ENCODE peak calls at places on chromosomes 16 and 17, in four cellular contexts. C, X, Y and Z are unnamed samples.

GRCh38 chr16:53433930-53434435 is 288 bp upstream of the RBL2 start:
- DNase-seq in C (no peak), X (no peak), Y (no peak), Z (no peak)

GRCh38 chr16:51431517-51432241 is 280.6 kb upstream of the SALL1 start:
- DNase-seq in C (no peak), X (no peak), Y (peak), Z (no peak)

GRCh38 chr17:55710829-55711496 is 11.7 kb downstream of the TMEM100 start:
- DNase-seq in C (no peak), X (no peak), Y (no peak), Z (no peak)

GRCh38 chr17:80564545-80564944 is 19.9 kb downstream of the RPTOR start:
- DNase-seq in C (no peak), X (no peak), Y (no peak), Z (no peak)

GRCh38 chr16:8229011-8229520 is 361.2 kb downstream of the TMEM114 start:
- DNase-seq in C (no peak), X (no peak), Y (no peak), Z (no peak)

GRCh38 chr17:50290074-50290702 is 15.9 kb downstream of the TMEM92 start:
- DNase-seq in C (no peak), X (no peak), Y (no peak), Z (no peak)

GRCh38 chr17:76716146-76716833 is 5.5 kb upstream of the MXRA7 start:
- DNase-seq in C (no peak), X (peak), Y (no peak), Z (peak)

GRCh38 chr17:57574040-57574513 is 171.0 kb downstream of the CCDC182 start:
- DNase-seq in C (no peak), X (no peak), Y (no peak), Z (no peak)

GRCh38 chr17:37360632-37361031 is 15.2 kb upstream of the C17orf78 start:
- DNase-seq in C (no peak), X (no peak), Y (no peak), Z (no peak)

GRCh38 chr17:13749566-13750235 is 148.0 kb upstream of the HS3ST3A1 start:
- DNase-seq in C (no peak), X (no peak), Y (no peak), Z (no peak)

GRCh38 chr17:19354123-19354522 is 8.4 kb downstream of the B9D1 start:
- DNase-seq in C (no peak), X (no peak), Y (no peak), Z (no peak)

GRCh38 chr17:42543190-42544079 is 7.4 kb downstream of the NAGLU start:
- DNase-seq in C (no peak), X (no peak), Y (no peak), Z (no peak)

GRCh38 chr16:31537362-31537921 is 9.7 kb downstream of the AHSP start:
- DNase-seq in C (no peak), X (no peak), Y (no peak), Z (no peak)

GRCh38 chr17:1223662-1224061 is 43.9 kb upstream of the ABR start:
- DNase-seq in C (no peak), X (no peak), Y (no peak), Z (no peak)

GRCh38 chr16:11058820-11059219 is 114.5 kb downstream of the CLEC16A start:
- DNase-seq in C (no peak), X (no peak), Y (no peak), Z (peak)

GRCh38 chr17:8466873-8467272 is 31.2 kb downstream of the NDEL1 start:
- DNase-seq in C (no peak), X (no peak), Y (no peak), Z (peak)

GRCh38 chr17:68602267-68602644 is 1.1 kb upstream of the FAM20A start:
- DNase-seq in C (no peak), X (no peak), Y (no peak), Z (no peak)

GRCh38 chr17:17570207-17570797 is 21.2 kb downstream of the PEMT start:
- DNase-seq in C (no peak), X (no peak), Y (no peak), Z (no peak)

GRCh38 chr16:84461029-84461415 is 43.4 kb downstream of the MEAK7 start:
- DNase-seq in C (no peak), X (no peak), Y (peak), Z (peak)

GRCh38 chr16:7140899-7141298 is 191.7 kb upstream of the RBFOX1 start:
- DNase-seq in C (no peak), X (no peak), Y (peak), Z (no peak)

GRCh38 chr16:66935319-66936011 is at the start of gene CES2:
- DNase-seq in C (no peak), X (no peak), Y (no peak), Z (no peak)

GRCh38 chr16:64823676-64824075 is 298.2 kb downstream of the CDH11 start:
- DNase-seq in C (no peak), X (no peak), Y (no peak), Z (no peak)

GRCh38 chr17:39002991-39003715 is 36.0 kb upstream of the FBXO47 start:
- DNase-seq in C (no peak), X (peak), Y (peak), Z (no peak)

GRCh38 chr16:55678061-55678935 is 22.5 kb downstream of the SLC6A2 start:
- DNase-seq in C (no peak), X (no peak), Y (no peak), Z (no peak)

GRCh38 chr17:81510524-81510797 is 2.1 kb downstream of the ACTG1 start:
- DNase-seq in C (no peak), X (no peak), Y (no peak), Z (no peak)

GRCh38 chr16:83842755-83843507 is 35.2 kb downstream of the HSBP1 start:
- DNase-seq in C (no peak), X (no peak), Y (no peak), Z (no peak)

GRCh38 chr16:30004811-30005242 is 6.0 kb downstream of the DOC2A start:
- DNase-seq in C (no peak), X (no peak), Y (no peak), Z (no peak)

GRCh38 chr17:40284085-40284713 is 3.5 kb upstream of the CDC6 start:
- DNase-seq in C (no peak), X (no peak), Y (no peak), Z (no peak)

GRCh38 chr16:79287424-79287917 is 313.1 kb downstream of the MAF start:
- DNase-seq in C (no peak), X (no peak), Y (no peak), Z (no peak)

GRCh38 chr17:3944485-3945388 is 19.5 kb downstream of the ATP2A3 start:
- DNase-seq in C (no peak), X (peak), Y (peak), Z (no peak)

GRCh38 chr16:66705790-66706505 is 9.4 kb upstream of the CMTM4 start:
- DNase-seq in C (no peak), X (no peak), Y (no peak), Z (peak)

GRCh38 chr16:4988647-4989046 is 30.5 kb downstream of the SEC14L5 start:
- DNase-seq in C (no peak), X (no peak), Y (no peak), Z (no peak)

GRCh38 chr17:48066656-48067055 is 18.5 kb downstream of the NFE2L1 start:
- DNase-seq in C (no peak), X (no peak), Y (no peak), Z (no peak)